ENCODE peak calls at places on chromosomes 6 and 20, in four cellular contexts. F is prostate gland; Y is T-cell; O is stimulated activated CD8-positive, alpha-beta memory T cell treated with anti-CD3 and anti-CD28 coated beads, Interleukin-4, amount 100 ng/mL, for 1 hour. W is an unnamed sample.

GRCh38 chr6:161265975-161266374 is 7.9 kb downstream of the AGPAT4 start:
- DNase-seq in F (no peak), Y (no peak), O (no peak), W (no peak)

GRCh38 chr20:51563597-51564332 is 21.2 kb upstream of the NFATC2 start:
- DNase-seq in F (no peak), Y (no peak), O (no peak), W (no peak)

GRCh38 chr20:53842301-53843099 is 227.9 kb downstream of the BCAS1 start:
- DNase-seq in F (no peak), Y (peak; percentile 16), O (no peak), W (no peak)

GRCh38 chr6:18226451-18226850 is 37.9 kb downstream of the DEK start:
- DNase-seq in F (no peak), Y (no peak), O (no peak), W (no peak)

GRCh38 chr20:32252189-32252588 is 25.3 kb upstream of the KIF3B start:
- DNase-seq in F (no peak), Y (peak; percentile 21), O (no peak), W (no peak)

GRCh38 chr20:17896247-17896723 is 72.3 kb downstream of the SNX5 start:
- DNase-seq in F (no peak), Y (no peak), O (no peak), W (no peak)

GRCh38 chr6:51472745-51473483 is 614.5 kb downstream of the PKHD1 start:
- DNase-seq in F (peak; percentile 14), Y (no peak), O (no peak), W (no peak)

GRCh38 chr6:33075208-33075567 is 602 bp upstream of the HLA-DPB1 start:
- DNase-seq in F (no peak), Y (no peak), O (no peak), W (no peak)

W was measured in cerebellar nuclear complex.